ENCODE peak calls at places on chromosomes 12 and 14, in ten cellular contexts. One of them, this sample, is unnamed.

GRCh38 chr14:104328607-104329006 is 190.2 kb downstream of the KIF26A start:
- DNase-seq in NCI-H1436: no peak
- DNase-seq in heart right ventricle: no peak
- DNase-seq in psoas muscle: no peak
- DNase-seq in CD8-positive, alpha-beta T cell: no peak
- DNase-seq in mucosa of gallbladder: no peak
- DNase-seq in heart left ventricle: no peak
- DNase-seq in SHP77: no peak
- DNase-seq in H7: no peak
- DNase-seq in retina: no peak
- DNase-seq in this sample: no peak

GRCh38 chr12:121894633-121895032 is 6.0 kb downstream of the PSMD9 start:
- DNase-seq in NCI-H1436: no peak
- DNase-seq in heart right ventricle: no peak
- DNase-seq in psoas muscle: no peak
- DNase-seq in CD8-positive, alpha-beta T cell: no peak
- DNase-seq in mucosa of gallbladder: no peak
- DNase-seq in heart left ventricle: no peak
- DNase-seq in SHP77: no peak
- DNase-seq in H7: peak
- DNase-seq in retina: no peak
- DNase-seq in this sample: peak

GRCh38 chr12:130331146-130331545 is 6.5 kb upstream of the PIWIL1 start:
- DNase-seq in NCI-H1436: no peak
- DNase-seq in heart right ventricle: no peak
- DNase-seq in psoas muscle: no peak
- DNase-seq in CD8-positive, alpha-beta T cell: no peak
- DNase-seq in mucosa of gallbladder: no peak
- DNase-seq in heart left ventricle: no peak
- DNase-seq in SHP77: no peak
- DNase-seq in H7: peak
- DNase-seq in retina: no peak
- DNase-seq in this sample: no peak

GRCh38 chr14:80260649-80261048 is 49.3 kb upstream of the DIO2 start:
- DNase-seq in NCI-H1436: no peak
- DNase-seq in heart right ventricle: no peak
- DNase-seq in psoas muscle: no peak
- DNase-seq in CD8-positive, alpha-beta T cell: no peak
- DNase-seq in mucosa of gallbladder: no peak
- DNase-seq in heart left ventricle: no peak
- DNase-seq in SHP77: no peak
- DNase-seq in H7: no peak
- DNase-seq in retina: no peak
- DNase-seq in this sample: no peak

GRCh38 chr12:34398706-34399630 is 376.7 kb downstream of the ALG10 start:
- DNase-seq in NCI-H1436: no peak
- DNase-seq in heart right ventricle: peak
- DNase-seq in psoas muscle: peak
- DNase-seq in CD8-positive, alpha-beta T cell: peak
- DNase-seq in mucosa of gallbladder: peak
- DNase-seq in heart left ventricle: peak
- DNase-seq in SHP77: no peak
- DNase-seq in H7: peak
- DNase-seq in retina: no peak
- DNase-seq in this sample: no peak

GRCh38 chr12:3046441-3047200 is 30.6 kb upstream of the TSPAN9 start:
- DNase-seq in NCI-H1436: no peak
- DNase-seq in heart right ventricle: peak
- DNase-seq in psoas muscle: peak
- DNase-seq in CD8-positive, alpha-beta T cell: no peak
- DNase-seq in mucosa of gallbladder: peak
- DNase-seq in heart left ventricle: peak
- DNase-seq in SHP77: no peak
- DNase-seq in H7: no peak
- DNase-seq in retina: no peak
- DNase-seq in this sample: peak

GRCh38 chr12:3583656-3584334 is 92.8 kb downstream of the PRMT8 start:
- DNase-seq in NCI-H1436: no peak
- DNase-seq in heart right ventricle: no peak
- DNase-seq in psoas muscle: no peak
- DNase-seq in CD8-positive, alpha-beta T cell: no peak
- DNase-seq in mucosa of gallbladder: no peak
- DNase-seq in heart left ventricle: no peak
- DNase-seq in SHP77: no peak
- DNase-seq in H7: no peak
- DNase-seq in retina: no peak
- DNase-seq in this sample: no peak

GRCh38 chr12:53096089-53096741 is 1.3 kb upstream of the IGFBP6 start:
- DNase-seq in NCI-H1436: no peak
- DNase-seq in heart right ventricle: peak
- DNase-seq in psoas muscle: peak
- DNase-seq in CD8-positive, alpha-beta T cell: no peak
- DNase-seq in mucosa of gallbladder: no peak
- DNase-seq in heart left ventricle: peak
- DNase-seq in SHP77: no peak
- DNase-seq in H7: peak
- DNase-seq in retina: no peak
- DNase-seq in this sample: peak

GRCh38 chr12:57001448-57001906 is 4.9 kb downstream of the ZBTB39 start:
- DNase-seq in NCI-H1436: peak
- DNase-seq in heart right ventricle: peak
- DNase-seq in psoas muscle: peak
- DNase-seq in CD8-positive, alpha-beta T cell: peak
- DNase-seq in mucosa of gallbladder: peak
- DNase-seq in heart left ventricle: peak
- DNase-seq in SHP77: peak
- DNase-seq in H7: peak
- DNase-seq in retina: peak
- DNase-seq in this sample: peak

GRCh38 chr12:74624206-74624605 is 86.6 kb downstream of the ATXN7L3B start:
- DNase-seq in NCI-H1436: peak
- DNase-seq in heart right ventricle: no peak
- DNase-seq in psoas muscle: no peak
- DNase-seq in CD8-positive, alpha-beta T cell: no peak
- DNase-seq in mucosa of gallbladder: no peak
- DNase-seq in heart left ventricle: no peak
- DNase-seq in SHP77: peak
- DNase-seq in H7: no peak
- DNase-seq in retina: no peak
- DNase-seq in this sample: no peak

GRCh38 chr12:25424186-25424854 is 128.8 kb downstream of the LMNTD1 start:
- DNase-seq in NCI-H1436: no peak
- DNase-seq in heart right ventricle: no peak
- DNase-seq in psoas muscle: no peak
- DNase-seq in CD8-positive, alpha-beta T cell: no peak
- DNase-seq in mucosa of gallbladder: no peak
- DNase-seq in heart left ventricle: no peak
- DNase-seq in SHP77: no peak
- DNase-seq in H7: no peak
- DNase-seq in retina: no peak
- DNase-seq in this sample: no peak

GRCh38 chr12:52323001-52323400 is 1.8 kb upstream of the KRT83 start:
- DNase-seq in NCI-H1436: no peak
- DNase-seq in heart right ventricle: no peak
- DNase-seq in psoas muscle: no peak
- DNase-seq in CD8-positive, alpha-beta T cell: no peak
- DNase-seq in mucosa of gallbladder: no peak
- DNase-seq in heart left ventricle: no peak
- DNase-seq in SHP77: no peak
- DNase-seq in H7: no peak
- DNase-seq in retina: no peak
- DNase-seq in this sample: no peak

GRCh38 chr14:104595911-104596450 is 8.6 kb downstream of the TMEM179 start:
- DNase-seq in NCI-H1436: no peak
- DNase-seq in heart right ventricle: no peak
- DNase-seq in psoas muscle: peak
- DNase-seq in CD8-positive, alpha-beta T cell: no peak
- DNase-seq in mucosa of gallbladder: no peak
- DNase-seq in heart left ventricle: no peak
- DNase-seq in SHP77: no peak
- DNase-seq in H7: peak
- DNase-seq in retina: no peak
- DNase-seq in this sample: no peak

GRCh38 chr12:113512568-113512967 is 40.9 kb upstream of the LHX5 start:
- DNase-seq in NCI-H1436: no peak
- DNase-seq in heart right ventricle: no peak
- DNase-seq in psoas muscle: no peak
- DNase-seq in CD8-positive, alpha-beta T cell: no peak
- DNase-seq in mucosa of gallbladder: no peak
- DNase-seq in heart left ventricle: no peak
- DNase-seq in SHP77: no peak
- DNase-seq in H7: peak
- DNase-seq in retina: no peak
- DNase-seq in this sample: no peak

GRCh38 chr12:89349814-89350213 is 2.5 kb downstream of the DUSP6 start:
- DNase-seq in NCI-H1436: no peak
- DNase-seq in heart right ventricle: no peak
- DNase-seq in psoas muscle: peak
- DNase-seq in CD8-positive, alpha-beta T cell: no peak
- DNase-seq in mucosa of gallbladder: no peak
- DNase-seq in heart left ventricle: peak
- DNase-seq in SHP77: peak
- DNase-seq in H7: peak
- DNase-seq in retina: peak
- DNase-seq in this sample: peak

GRCh38 chr14:60353410-60353809 is 104.4 kb downstream of the PPM1A start:
- DNase-seq in NCI-H1436: no peak
- DNase-seq in heart right ventricle: no peak
- DNase-seq in psoas muscle: no peak
- DNase-seq in CD8-positive, alpha-beta T cell: no peak
- DNase-seq in mucosa of gallbladder: no peak
- DNase-seq in heart left ventricle: no peak
- DNase-seq in SHP77: no peak
- DNase-seq in H7: no peak
- DNase-seq in retina: peak
- DNase-seq in this sample: no peak

GRCh38 chr12:109696485-109697269 is 16.9 kb upstream of the FAM222A start:
- DNase-seq in NCI-H1436: no peak
- DNase-seq in heart right ventricle: no peak
- DNase-seq in psoas muscle: no peak
- DNase-seq in CD8-positive, alpha-beta T cell: no peak
- DNase-seq in mucosa of gallbladder: no peak
- DNase-seq in heart left ventricle: no peak
- DNase-seq in SHP77: no peak
- DNase-seq in H7: no peak
- DNase-seq in retina: no peak
- DNase-seq in this sample: peak

GRCh38 chr14:31360919-31361662 is 59.3 kb downstream of the HEATR5A start:
- DNase-seq in NCI-H1436: no peak
- DNase-seq in heart right ventricle: no peak
- DNase-seq in psoas muscle: no peak
- DNase-seq in CD8-positive, alpha-beta T cell: no peak
- DNase-seq in mucosa of gallbladder: no peak
- DNase-seq in heart left ventricle: no peak
- DNase-seq in SHP77: no peak
- DNase-seq in H7: no peak
- DNase-seq in retina: no peak
- DNase-seq in this sample: peak

GRCh38 chr14:100688598-100689499 is 37.8 kb upstream of the DLK1 start:
- DNase-seq in NCI-H1436: no peak
- DNase-seq in heart right ventricle: no peak
- DNase-seq in psoas muscle: no peak
- DNase-seq in CD8-positive, alpha-beta T cell: no peak
- DNase-seq in mucosa of gallbladder: no peak
- DNase-seq in heart left ventricle: no peak
- DNase-seq in SHP77: no peak
- DNase-seq in H7: no peak
- DNase-seq in retina: no peak
- DNase-seq in this sample: peak

GRCh38 chr14:91019673-91020072 is 40.8 kb downstream of the RPS6KA5 start:
- DNase-seq in NCI-H1436: no peak
- DNase-seq in heart right ventricle: no peak
- DNase-seq in psoas muscle: no peak
- DNase-seq in CD8-positive, alpha-beta T cell: no peak
- DNase-seq in mucosa of gallbladder: no peak
- DNase-seq in heart left ventricle: no peak
- DNase-seq in SHP77: no peak
- DNase-seq in H7: no peak
- DNase-seq in retina: no peak
- DNase-seq in this sample: no peak

GRCh38 chr12:93502802-93503623 is 35.7 kb downstream of the MRPL42 start:
- DNase-seq in NCI-H1436: peak
- DNase-seq in heart right ventricle: no peak
- DNase-seq in psoas muscle: no peak
- DNase-seq in CD8-positive, alpha-beta T cell: peak
- DNase-seq in mucosa of gallbladder: peak
- DNase-seq in heart left ventricle: peak
- DNase-seq in SHP77: no peak
- DNase-seq in H7: no peak
- DNase-seq in retina: peak
- DNase-seq in this sample: peak

GRCh38 chr12:110649341-110649847 is 35.5 kb downstream of the TCTN1 start:
- DNase-seq in NCI-H1436: no peak
- DNase-seq in heart right ventricle: no peak
- DNase-seq in psoas muscle: no peak
- DNase-seq in CD8-positive, alpha-beta T cell: no peak
- DNase-seq in mucosa of gallbladder: no peak
- DNase-seq in heart left ventricle: no peak
- DNase-seq in SHP77: no peak
- DNase-seq in H7: peak
- DNase-seq in retina: peak
- DNase-seq in this sample: no peak

GRCh38 chr14:76701981-76702380 is 59.3 kb upstream of the VASH1 start:
- DNase-seq in NCI-H1436: no peak
- DNase-seq in heart right ventricle: peak
- DNase-seq in psoas muscle: peak
- DNase-seq in CD8-positive, alpha-beta T cell: no peak
- DNase-seq in mucosa of gallbladder: no peak
- DNase-seq in heart left ventricle: peak
- DNase-seq in SHP77: no peak
- DNase-seq in H7: no peak
- DNase-seq in retina: no peak
- DNase-seq in this sample: no peak

This sample was measured in PC-3.